ENCODE peak calls at places on chromosome 1, in six cellular contexts. B is BJ, Z is SHP77 treated with DMSO at 0.1 percent for 48 hours, Q is HFF-Myc, M is D341Med, N is B cell. F is an unnamed sample.

GRCh38 chr1:193448682-193449461 is 262.5 kb upstream of the B3GALT2 start:
- DNase-seq in Z (no peak), B (no peak), M (no peak), N (peak), Q (no peak), F (peak)

GRCh38 chr1:181021811-181022434 is 747 bp downstream of the STX6 start:
- DNase-seq in N (peak), Z (no peak), B (no peak), M (peak), Q (no peak), F (peak)

GRCh38 chr1:161119017-161119378 is 1.1 kb downstream of the NIT1 start:
- DNase-seq in Z (no peak), B (no peak), N (no peak), Q (no peak), M (no peak), F (no peak)

GRCh38 chr1:214445846-214446614 is 105.4 kb downstream of the PTPN14 start:
- DNase-seq in N (no peak), Q (peak), M (peak), Z (no peak), B (peak), F (no peak)

GRCh38 chr1:39272027-39272790 is 67.7 kb downstream of the MACF1 start:
- DNase-seq in N (no peak), M (no peak), B (no peak), Z (peak), Q (no peak), F (no peak)

GRCh38 chr1:198776602-198777029 is 137.8 kb downstream of the PTPRC start:
- DNase-seq in B (peak), Q (peak), N (no peak), M (no peak), Z (no peak), F (no peak)

GRCh38 chr1:180544050-180544449 is 14.7 kb upstream of the OVAAL start:
- DNase-seq in Z (no peak), N (no peak), B (no peak), Q (no peak), M (no peak), F (no peak)

GRCh38 chr1:206658264-206658980 is 23.1 kb downstream of the DYRK3 start:
- DNase-seq in B (no peak), N (peak), Q (no peak), M (peak), Z (no peak), F (no peak)

GRCh38 chr1:116769050-116769449 is 14.8 kb downstream of the CD2 start:
- DNase-seq in N (no peak), Q (no peak), Z (no peak), M (no peak), B (no peak), F (no peak)

GRCh38 chr1:15953791-15954201 is 22.1 kb downstream of the ZBTB17 start:
- DNase-seq in Q (no peak), B (no peak), M (no peak), N (no peak), Z (no peak), F (no peak)

GRCh38 chr1:153777648-153778047 is 2.4 kb downstream of the SLC27A3 start:
- DNase-seq in N (peak), B (no peak), M (no peak), Z (no peak), Q (no peak), F (no peak)

GRCh38 chr1:231778009-231778719 is 151.6 kb downstream of the DISC1 start:
- DNase-seq in B (no peak), N (no peak), Q (no peak), Z (no peak), M (no peak), F (no peak)

GRCh38 chr1:200198247-200198646 is 170.7 kb downstream of the NR5A2 start:
- DNase-seq in N (no peak), Q (no peak), B (no peak), M (no peak), Z (no peak), F (no peak)

GRCh38 chr1:47621483-47621882 is 183.6 kb downstream of the FOXD2 start:
- DNase-seq in Q (no peak), B (no peak), N (no peak), M (no peak), Z (no peak), F (no peak)

GRCh38 chr1:31955917-31956736 is 18.0 kb upstream of the PTP4A2 start:
- DNase-seq in B (peak), M (no peak), N (peak), Q (peak), Z (no peak), F (peak)

GRCh38 chr1:153774780-153775431 is at the start of gene SLC27A3:
- DNase-seq in N (peak), M (peak), Q (no peak), B (no peak), Z (peak), F (peak)

GRCh38 chr1:16198444-16199156 is 13.9 kb downstream of the ARHGEF19 start:
- DNase-seq in N (peak), Q (no peak), Z (no peak), B (no peak), M (no peak), F (no peak)

GRCh38 chr1:32647308-32648134 is 2.8 kb downstream of the ZBTB8OS start:
- DNase-seq in M (no peak), B (no peak), N (no peak), Q (no peak), Z (no peak), F (no peak)

GRCh38 chr1:220335668-220336067 is 63.4 kb upstream of the RAB3GAP2 start:
- DNase-seq in M (no peak), Q (no peak), N (no peak), Z (no peak), B (no peak), F (no peak)

GRCh38 chr1:227318852-227319607 is 738 bp upstream of the CDC42BPA start:
- DNase-seq in N (no peak), Q (no peak), B (no peak), M (peak), Z (peak), F (no peak)

GRCh38 chr1:109280768-109281356 is 2.1 kb downstream of the PSRC1 start:
- DNase-seq in Z (no peak), B (no peak), M (no peak), Q (no peak), N (no peak), F (no peak)

GRCh38 chr1:212310383-212310782 is 25.2 kb downstream of the PPP2R5A start:
- DNase-seq in Q (no peak), N (no peak), M (no peak), Z (no peak), B (no peak), F (no peak)

GRCh38 chr1:63643926-63644325 is 50.7 kb downstream of the PGM1 start:
- DNase-seq in N (no peak), B (no peak), Z (peak), M (no peak), Q (no peak), F (no peak)

GRCh38 chr1:28915036-28915895 is 897 bp downstream of the EPB41 start:
- DNase-seq in B (no peak), N (peak), Q (no peak), M (peak), Z (peak), F (peak)